ENCODE peak calls at places on chromosomes 2 and 18, in nine cellular contexts. Q is Right ventricle myocardium superior; C is stimulated activated CD8-positive, alpha-beta memory T cell treated with anti-CD3 and anti-CD28 coated beads, Interleukin-7, amount 100 ng/mL, for 4 hours; V is stimulated activated CD4-positive, alpha-beta T cell treated with anti-CD3 and anti-CD28 coated beads, Interleukin-1b, Interleukin-23, amount 100 ng/mL, for 24 hours; U is endothelial cell; M is T1000; F is kidney tubule cell; D is psoas muscle; Z is nephron progenitor cell. I is an unnamed sample.

GRCh38 chr2:121579326-121579725 is 48.6 kb downstream of the RNU4ATAC start:
- DNase-seq in Z (no peak), D (no peak), F (no peak), C (no peak), M (no peak), V (no peak), Q (no peak), U (no peak), I (peak; percentile 28)

GRCh38 chr2:233386382-233387041 is 32.2 kb downstream of the DGKD start:
- DNase-seq in C (no peak), Q (no peak), F (peak; percentile 64), Z (no peak), U (no peak), D (no peak), M (no peak), V (no peak), I (no peak)

GRCh38 chr2:26462511-26463251 is 15.2 kb downstream of the OTOF start:
- DNase-seq in U (peak; percentile 73), Z (peak; percentile 45), V (no peak), D (peak; percentile 72), M (no peak), C (no peak), Q (peak; percentile 59), F (peak; percentile 79), I (no peak)

GRCh38 chr2:113967272-113967671 is 77.4 kb downstream of the ACTR3 start:
- DNase-seq in C (no peak), D (no peak), F (no peak), Z (no peak), Q (no peak), V (no peak), U (no peak), M (no peak), I (no peak)

GRCh38 chr18:78972385-78972918 is 7.2 kb upstream of the SALL3 start:
- DNase-seq in V (no peak), C (no peak), M (no peak), Q (no peak), D (no peak), U (no peak), Z (no peak), F (no peak), I (no peak)

GRCh38 chr18:59514193-59514592 is 155.1 kb upstream of the LMAN1 start:
- DNase-seq in C (no peak), Q (peak; percentile 87), V (no peak), D (peak; percentile 62), U (peak; percentile 41), M (peak; percentile 1), F (peak; percentile 10), Z (no peak), I (peak; percentile 86)

GRCh38 chr2:27870724-27871123 is 19.5 kb downstream of the RBKS start:
- DNase-seq in U (no peak), Z (no peak), C (no peak), F (peak; percentile 68), M (no peak), Q (no peak), D (no peak), V (no peak), I (no peak)

GRCh38 chr2:6139916-6140315 is 447.7 kb downstream of the SOX11 start:
- DNase-seq in Q (no peak), V (no peak), Z (no peak), F (no peak), U (no peak), M (no peak), C (no peak), D (no peak), I (no peak)

GRCh38 chr2:97757062-97757461 is 43.7 kb downstream of the ZAP70 start:
- DNase-seq in M (no peak), U (no peak), V (no peak), Q (no peak), C (no peak), Z (no peak), F (no peak), D (no peak), I (no peak)

GRCh38 chr2:223626713-223627112 is 24.6 kb upstream of the SCG2 start:
- DNase-seq in U (no peak), C (no peak), F (peak; percentile 74), M (no peak), V (no peak), Z (no peak), Q (no peak), D (no peak), I (peak; percentile 36)

GRCh38 chr2:17059452-17059851 is 393.8 kb upstream of the CYRIA start:
- DNase-seq in M (no peak), V (no peak), C (no peak), Q (no peak), D (no peak), U (no peak), Z (no peak), F (peak; percentile 4), I (no peak)

GRCh38 chr18:43116699-43117294 is 1.3 kb upstream of the RIT2 start:
- DNase-seq in D (no peak), V (no peak), M (no peak), U (no peak), F (no peak), Z (no peak), Q (no peak), C (no peak), I (no peak)

GRCh38 chr2:169230204-169230603 is 132.1 kb downstream of the LRP2 start:
- DNase-seq in V (no peak), F (no peak), Z (no peak), Q (no peak), U (no peak), M (no peak), D (no peak), C (no peak), I (no peak)

GRCh38 chr2:189233527-189233926 is 54.0 kb upstream of the COL5A2 start:
- DNase-seq in Z (no peak), F (no peak), M (no peak), Q (no peak), C (no peak), V (no peak), D (no peak), U (no peak), I (no peak)

GRCh38 chr2:13091463-13091862 is 374.7 kb downstream of the TRIB2 start:
- DNase-seq in D (no peak), F (no peak), Z (no peak), Q (no peak), M (no peak), V (no peak), U (no peak), C (no peak), I (no peak)

GRCh38 chr2:232129483-232129882 is 168.0 kb downstream of the DIS3L2 start:
- DNase-seq in Q (no peak), M (no peak), V (no peak), Z (no peak), D (no peak), C (no peak), F (no peak), U (no peak), I (no peak)

GRCh38 chr2:220334210-220334609 is 706.8 kb downstream of the SLC4A3 start:
- DNase-seq in Q (no peak), M (no peak), F (peak; percentile 76), D (no peak), C (no peak), Z (no peak), U (no peak), V (no peak), I (no peak)

GRCh38 chr2:198165289-198165688 is 360.9 kb downstream of the PLCL1 start:
- DNase-seq in M (no peak), D (no peak), U (no peak), C (no peak), Q (no peak), V (no peak), Z (no peak), F (no peak), I (no peak)

GRCh38 chr2:215410932-215411285 is 25.0 kb downstream of the FN1 start:
- DNase-seq in V (no peak), D (no peak), U (no peak), M (no peak), F (peak; percentile 84), C (no peak), Z (no peak), Q (no peak), I (no peak)

GRCh38 chr2:96806468-96807126 is 9.5 kb upstream of the CNNM3 start:
- DNase-seq in V (no peak), Z (no peak), C (peak; percentile 23), F (peak; percentile 68), Q (no peak), U (no peak), D (no peak), M (no peak), I (peak; percentile 15)

GRCh38 chr2:46375566-46376125 is 78.4 kb downstream of the EPAS1 start:
- DNase-seq in M (no peak), Q (no peak), D (no peak), U (no peak), F (no peak), Z (no peak), V (no peak), C (no peak), I (no peak)

I was measured in SJSA1.